ENCODE peak calls at places on chromosome 12, in eight cellular contexts. W, O, I, T, B, K, Q and C are unnamed samples.

GRCh38 chr12:125136702-125137101 is 71.5 kb downstream of the AACS start:
- DNase-seq in W (no peak), O (no peak), I (no peak), T (no peak), B (no peak), K (no peak), Q (no peak), C (no peak)

GRCh38 chr12:64175254-64175945 is 46.7 kb downstream of the KICS2 start:
- DNase-seq in W (no peak), O (no peak), I (peak), T (no peak), B (no peak), K (peak), Q (no peak), C (no peak)

GRCh38 chr12:123049398-123050250 is 69.1 kb downstream of the ARL6IP4 start:
- DNase-seq in W (no peak), O (no peak), I (no peak), T (no peak), B (no peak), K (no peak), Q (no peak), C (no peak)

GRCh38 chr12:69553626-69554248 is 31.5 kb upstream of the CCT2 start:
- DNase-seq in W (no peak), O (no peak), I (peak), T (peak), B (no peak), K (no peak), Q (no peak), C (no peak)

GRCh38 chr12:6336859-6337744 is 4.8 kb downstream of the TNFRSF1A start:
- DNase-seq in W (no peak), O (no peak), I (peak), T (peak), B (no peak), K (no peak), Q (no peak), C (no peak)

GRCh38 chr12:47867496-47867941 is 37.3 kb downstream of the VDR start:
- DNase-seq in W (no peak), O (no peak), I (peak), T (peak), B (no peak), K (peak), Q (no peak), C (no peak)

GRCh38 chr12:72872488-72872887 is 600.3 kb downstream of the TRHDE start:
- DNase-seq in W (no peak), O (no peak), I (no peak), T (no peak), B (no peak), K (no peak), Q (no peak), C (no peak)

GRCh38 chr12:11622774-11623375 is 26.6 kb upstream of the ETV6 start:
- DNase-seq in W (no peak), O (no peak), I (no peak), T (no peak), B (no peak), K (no peak), Q (no peak), C (no peak)

GRCh38 chr12:45893240-45893639 is 97.1 kb downstream of the SCAF11 start:
- DNase-seq in W (no peak), O (no peak), I (peak), T (peak), B (no peak), K (peak), Q (no peak), C (no peak)

GRCh38 chr12:7158866-7159600 is 28.9 kb downstream of the CLSTN3 start:
- DNase-seq in W (no peak), O (no peak), I (no peak), T (no peak), B (no peak), K (no peak), Q (no peak), C (no peak)

GRCh38 chr12:78028426-78028825 is 197.7 kb downstream of the NAV3 start:
- DNase-seq in W (no peak), O (no peak), I (no peak), T (no peak), B (no peak), K (no peak), Q (no peak), C (no peak)

GRCh38 chr12:52235822-52236291 is 2.8 kb downstream of the KRT7 start:
- DNase-seq in W (peak), O (peak), I (peak), T (no peak), B (no peak), K (peak), Q (peak), C (no peak)

GRCh38 chr12:12722351-12723146 is 5.4 kb downstream of the CDKN1B start:
- DNase-seq in W (no peak), O (no peak), I (peak), T (no peak), B (no peak), K (peak), Q (no peak), C (no peak)

GRCh38 chr12:130655881-130656280 is 60.2 kb downstream of the RIMBP2 start:
- DNase-seq in W (no peak), O (no peak), I (no peak), T (no peak), B (no peak), K (no peak), Q (no peak), C (no peak)

GRCh38 chr12:92973614-92974013 is 44.5 kb upstream of the EEA1 start:
- DNase-seq in W (no peak), O (no peak), I (peak), T (no peak), B (no peak), K (peak), Q (no peak), C (no peak)

GRCh38 chr12:107903377-107904061 is 129.0 kb downstream of the ASCL4 start:
- DNase-seq in W (peak), O (peak), I (peak), T (peak), B (peak), K (peak), Q (no peak), C (no peak)

GRCh38 chr12:130017571-130018449 is 114.0 kb upstream of the TMEM132D start:
- DNase-seq in W (no peak), O (no peak), I (no peak), T (no peak), B (no peak), K (no peak), Q (no peak), C (no peak)

GRCh38 chr12:569803-570236 is 93.4 kb downstream of the NINJ2 start:
- DNase-seq in W (peak), O (peak), I (peak), T (peak), B (peak), K (peak), Q (peak), C (peak)

DNA sequence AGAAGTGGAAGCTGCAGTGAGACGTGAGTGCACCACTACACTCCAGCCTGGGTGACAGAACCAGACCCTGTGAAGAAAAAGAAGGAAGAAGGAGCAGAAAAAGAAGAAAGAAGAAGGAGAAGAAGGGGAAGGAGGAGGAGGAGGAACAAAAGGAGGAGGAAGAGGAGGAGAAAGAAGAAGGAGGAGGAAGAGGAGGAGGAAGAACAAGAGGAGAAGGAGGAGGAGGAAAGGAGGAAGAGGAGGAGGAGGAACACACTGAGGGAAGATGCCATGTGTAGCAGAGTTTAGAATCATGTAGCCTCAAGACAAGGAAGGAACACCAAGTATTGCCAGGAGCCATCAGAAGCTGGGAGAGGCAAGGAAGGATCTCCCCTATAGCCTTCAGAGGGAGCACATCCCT is 241.5 kb downstream of the KSR2 start:
- DNase-seq in W (no peak), O (no peak), I (no peak), T (no peak), B (no peak), K (no peak), Q (no peak), C (no peak)
- TF ChIP-seq POLR2A in W (no peak), O (no peak), I (no peak), T (no peak), B (no peak), K (no peak), Q (no peak), C (no peak)

GRCh38 chr12:4268549-4269181 is 4.9 kb upstream of the CCND2 start:
- DNase-seq in W (no peak), O (peak), I (peak), T (peak), B (no peak), K (no peak), Q (no peak), C (no peak)
- H3K4me3 ChIP-seq in W (peak), O (peak), I (peak), T (peak), B (peak), K (peak), Q (peak), C (peak)

GRCh38 chr12:62252576-62252975 is 7.6 kb upstream of the USP15 start:
- DNase-seq in W (no peak), O (no peak), I (no peak), T (no peak), B (no peak), K (no peak), Q (no peak), C (no peak)

GRCh38 chr12:62251609-62251958 is 8.6 kb upstream of the USP15 start:
- DNase-seq in W (no peak), O (no peak), I (no peak), T (no peak), B (no peak), K (no peak), Q (no peak), C (no peak)

GRCh38 chr12:62249419-62249818 is 10.8 kb upstream of the USP15 start:
- DNase-seq in W (no peak), O (no peak), I (no peak), T (no peak), B (no peak), K (no peak), Q (no peak), C (no peak)

GRCh38 chr12:62248873-62249272 is 11.3 kb upstream of the USP15 start:
- DNase-seq in W (no peak), O (no peak), I (peak), T (peak), B (no peak), K (no peak), Q (no peak), C (no peak)

DNA sequence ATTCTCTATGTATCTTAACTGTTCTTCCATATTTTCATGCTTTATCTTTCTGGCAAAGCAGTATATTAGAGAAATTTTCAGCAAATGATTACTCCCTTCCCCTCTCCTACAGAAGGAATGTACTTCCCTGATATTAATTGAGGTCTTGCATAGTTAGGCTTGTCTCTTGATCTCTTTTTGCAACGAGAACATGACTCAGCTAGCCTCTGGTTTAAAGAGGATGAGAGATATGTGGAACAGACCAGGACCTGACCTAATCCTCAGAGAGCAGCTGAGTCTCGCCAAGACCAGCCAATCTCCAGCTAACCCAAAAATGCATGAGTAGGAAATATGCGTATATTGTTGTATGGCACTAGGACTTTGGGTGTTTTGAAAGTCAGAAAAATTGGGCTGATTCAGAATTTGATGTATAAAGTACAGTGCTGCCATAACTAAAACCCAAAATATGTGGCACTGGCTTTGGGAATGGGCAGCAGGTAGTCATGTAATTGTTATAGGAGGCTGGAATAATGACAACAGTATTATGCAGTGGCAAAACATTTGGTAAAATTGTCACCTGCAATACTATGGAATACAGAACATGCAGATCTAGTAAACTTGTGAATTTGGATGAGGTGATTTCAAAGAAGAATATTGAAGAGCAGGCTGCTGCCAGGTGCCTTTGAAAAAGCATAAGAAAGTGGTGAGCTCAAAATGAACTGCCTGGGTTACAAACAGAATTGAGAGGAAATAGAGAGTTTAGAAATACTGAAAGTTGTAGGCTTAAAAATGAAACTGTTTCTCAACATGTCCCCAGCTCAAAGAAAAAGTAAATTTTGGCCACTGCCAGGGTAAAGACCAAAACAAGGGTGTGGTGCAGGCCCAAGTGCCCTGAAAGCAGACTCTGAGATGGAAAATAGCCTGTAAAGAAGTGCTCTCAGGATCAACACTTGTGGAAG is 9.3 kb upstream of the USP15 start:
- DNase-seq in W (no peak), O (no peak), I (peak), T (peak), B (no peak), K (no peak), Q (no peak), C (no peak)
- TF ChIP-seq POLR2A in W (no peak), O (no peak), I (no peak), T (no peak), B (no peak), K (no peak), Q (no peak), C (no peak)

DNA sequence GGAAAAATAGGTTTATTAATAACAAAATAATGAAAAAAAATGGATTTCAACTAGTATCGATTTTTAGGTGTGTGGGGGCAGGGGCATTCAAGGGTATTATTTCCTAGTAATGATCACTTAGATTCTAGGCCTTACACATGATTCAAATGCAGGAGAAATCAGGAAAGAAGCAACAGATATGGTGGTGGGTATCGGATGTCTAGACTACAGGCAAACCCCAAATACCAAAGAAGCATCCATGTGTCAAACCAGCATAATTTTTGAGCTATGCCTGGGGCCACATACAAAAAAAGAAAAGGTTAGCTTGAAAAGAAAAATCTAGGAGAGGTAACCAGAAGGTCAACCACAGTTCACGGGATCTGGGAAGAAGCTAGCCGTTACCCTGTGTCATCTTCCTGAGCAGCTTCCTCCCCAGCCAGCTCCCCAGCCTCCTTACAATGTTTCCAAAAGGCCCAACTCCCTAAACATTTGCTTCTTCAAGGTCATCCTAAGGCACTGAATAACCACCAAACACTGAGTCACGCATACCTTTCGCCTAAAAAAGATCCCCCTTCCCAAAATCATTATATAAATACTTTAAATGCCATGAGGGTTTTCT is 3.2 kb downstream of the SINHCAF start:
- DNase-seq in W (no peak), O (no peak), I (peak), T (peak), B (no peak), K (peak), Q (no peak), C (no peak)
- H3K4me3 ChIP-seq in W (no peak), O (no peak), I (peak), T (peak), B (peak), K (peak), Q (peak), C (peak)

GRCh38 chr12:53501615-53502181 is 615 bp downstream of the TARBP2 start:
- DNase-seq in W (no peak), O (peak), I (peak), T (no peak), B (peak), K (no peak), Q (peak), C (no peak)
- TF ChIP-seq POLR2A in W (no peak), O (no peak), I (no peak), T (no peak), B (no peak), K (no peak), Q (no peak), C (no peak)